ENCODE peak calls at places on chromosomes 5 and 9, in ten cellular contexts. Y is left ventricle myocardium inferior; P is psoas muscle; O is lung; W is body of pancreas; V is transverse colon; C is heart right ventricle; E is Peyer's patch; T is naive thymus-derived CD4-positive, alpha-beta T cell; U is tibial artery. M is an unnamed sample.

GRCh38 chr9:114906922-114907571 is 23.3 kb downstream of the TNFSF8 start:
- DNase-seq in V (no peak), E (no peak), Y (no peak), O (no peak), T (no peak), C (no peak), W (no peak), P (no peak), U (no peak), M (no peak)

GRCh38 chr5:78964889-78965288 is 20.2 kb downstream of the ARSB start:
- DNase-seq in E (no peak), U (no peak), Y (no peak), V (no peak), T (no peak), P (no peak), W (no peak), O (no peak), C (no peak), M (no peak)

GRCh38 chr5:36502608-36503007 is 103.8 kb upstream of the SLC1A3 start:
- DNase-seq in W (no peak), C (no peak), P (no peak), U (no peak), V (no peak), O (no peak), Y (no peak), E (no peak), T (no peak), M (no peak)

GRCh38 chr5:159095218-159095617 is 4.5 kb downstream of the EBF1 start:
- DNase-seq in U (peak; percentile 77), T (no peak), E (no peak), P (peak; percentile 24), Y (no peak), V (no peak), W (no peak), C (peak; percentile 25), O (no peak), M (no peak)

GRCh38 chr5:36052542-36052941 is 14.1 kb downstream of the UGT3A2 start:
- DNase-seq in C (no peak), P (no peak), O (no peak), E (no peak), W (no peak), U (no peak), T (no peak), V (no peak), Y (no peak), M (no peak)

GRCh38 chr5:143059355-143059754 is 289.2 kb downstream of the ARHGAP26 start:
- DNase-seq in Y (no peak), C (no peak), W (no peak), V (no peak), U (no peak), E (no peak), O (no peak), P (no peak), T (no peak), M (no peak)

GRCh38 chr5:14143843-14144585 is 872 bp downstream of the TRIO start:
- DNase-seq in O (peak; percentile 49), C (peak; percentile 55), E (peak; percentile 72), T (peak; percentile 27), U (peak; percentile 75), V (peak; percentile 51), Y (peak; percentile 49), P (peak; percentile 61), W (peak; percentile 52), M (peak; percentile 60)

GRCh38 chr5:78336698-78337097 is 23.7 kb upstream of the SCAMP1 start:
- DNase-seq in E (no peak), P (no peak), O (no peak), Y (no peak), V (no peak), T (no peak), U (no peak), C (no peak), W (no peak), M (no peak)

DNA sequence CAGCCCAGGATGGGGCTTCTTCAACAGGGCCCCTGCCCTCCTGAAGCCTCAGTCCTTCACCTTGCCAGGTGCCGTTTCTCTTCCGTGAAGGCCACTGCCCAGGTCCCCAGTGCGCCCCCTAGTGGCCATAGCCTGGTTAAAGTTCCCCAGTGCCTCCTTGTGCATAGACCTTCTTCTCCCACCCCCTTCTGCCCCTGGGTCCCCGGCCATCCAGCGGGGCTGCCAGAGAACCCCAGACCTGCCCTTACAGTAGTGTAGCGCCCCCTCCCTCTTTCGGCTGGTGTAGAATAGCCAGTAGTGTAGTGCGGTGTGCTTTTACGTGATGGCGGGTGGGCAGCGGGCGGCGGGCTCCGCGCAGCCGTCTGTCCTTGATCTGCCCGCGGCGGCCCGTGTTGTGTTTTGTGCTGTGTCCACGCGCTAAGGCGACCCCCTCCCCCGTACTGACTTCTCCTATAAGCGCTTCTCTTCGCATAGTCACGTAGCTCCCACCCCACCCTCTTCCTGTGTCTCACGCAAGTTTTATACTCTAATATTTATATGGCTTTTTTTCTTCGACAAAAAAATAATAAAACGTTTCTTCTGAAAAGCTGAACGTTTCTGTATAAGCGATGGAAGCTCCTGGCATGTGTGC is 23.6 kb downstream of the PCDHGC5 start:
- DNase-seq in U (peak; percentile 92), W (peak; percentile 93), V (peak; percentile 90), O (peak; percentile 90), Y (peak; percentile 84), P (peak; percentile 87), T (peak; percentile 73), E (peak; percentile 95), C (peak; percentile 83), M (peak; percentile 86)
- H3K4me1 ChIP-seq in U (peaks cover 49% of the 10 kb centered on the region), W (peaks cover 24% of the 10 kb centered on the region), V (peaks cover 43% of the 10 kb centered on the region), O (peaks cover 14% of the 10 kb centered on the region), Y (peaks cover 85% of the 10 kb centered on the region), P (peaks cover 60% of the 10 kb centered on the region), T (no peaks in the 10 kb centered on the region), E (peaks cover 17% of the 10 kb centered on the region), C (peaks cover 85% of the 10 kb centered on the region), M (no peaks in the 10 kb centered on the region)

GRCh38 chr9:36143242-36143641 is 6.7 kb downstream of the GLIPR2 start:
- DNase-seq in E (no peak), C (no peak), Y (no peak), P (no peak), O (no peak), W (no peak), U (peak; percentile 74), T (no peak), V (no peak), M (no peak)

GRCh38 chr9:36142510-36143161 is 6.1 kb downstream of the GLIPR2 start:
- DNase-seq in C (peak; percentile 28), W (no peak), O (no peak), T (no peak), U (no peak), E (no peak), P (no peak), V (peak; percentile 42), Y (no peak), M (no peak)

GRCh38 chr9:36141288-36141687 is 4.8 kb downstream of the GLIPR2 start:
- DNase-seq in O (no peak), V (no peak), W (no peak), E (no peak), Y (no peak), T (no peak), C (no peak), P (no peak), U (no peak), M (no peak)

GRCh38 chr9:36140086-36141084 is 3.9 kb downstream of the GLIPR2 start:
- DNase-seq in E (no peak), T (peak; percentile 54), U (no peak), O (no peak), P (no peak), W (no peak), C (no peak), V (no peak), Y (no peak), M (no peak)

GRCh38 chr9:36141761-36142160 is 5.2 kb downstream of the GLIPR2 start:
- DNase-seq in P (no peak), O (no peak), E (no peak), T (no peak), U (no peak), V (no peak), Y (no peak), W (no peak), C (no peak), M (no peak)
- H3K4me1 ChIP-seq in P (peaks cover 8% of the 10 kb centered on the region), O (no peaks in the 10 kb centered on the region), E (peaks cover 67% of the 10 kb centered on the region), T (peaks cover 86% of the 10 kb centered on the region), U (peaks cover 22% of the 10 kb centered on the region), V (peaks cover 84% of the 10 kb centered on the region), Y (peaks cover 42% of the 10 kb centered on the region), W (peaks cover 8% of the 10 kb centered on the region), C (peaks cover 59% of the 10 kb centered on the region), M (peaks cover 67% of the 10 kb centered on the region)

DNA sequence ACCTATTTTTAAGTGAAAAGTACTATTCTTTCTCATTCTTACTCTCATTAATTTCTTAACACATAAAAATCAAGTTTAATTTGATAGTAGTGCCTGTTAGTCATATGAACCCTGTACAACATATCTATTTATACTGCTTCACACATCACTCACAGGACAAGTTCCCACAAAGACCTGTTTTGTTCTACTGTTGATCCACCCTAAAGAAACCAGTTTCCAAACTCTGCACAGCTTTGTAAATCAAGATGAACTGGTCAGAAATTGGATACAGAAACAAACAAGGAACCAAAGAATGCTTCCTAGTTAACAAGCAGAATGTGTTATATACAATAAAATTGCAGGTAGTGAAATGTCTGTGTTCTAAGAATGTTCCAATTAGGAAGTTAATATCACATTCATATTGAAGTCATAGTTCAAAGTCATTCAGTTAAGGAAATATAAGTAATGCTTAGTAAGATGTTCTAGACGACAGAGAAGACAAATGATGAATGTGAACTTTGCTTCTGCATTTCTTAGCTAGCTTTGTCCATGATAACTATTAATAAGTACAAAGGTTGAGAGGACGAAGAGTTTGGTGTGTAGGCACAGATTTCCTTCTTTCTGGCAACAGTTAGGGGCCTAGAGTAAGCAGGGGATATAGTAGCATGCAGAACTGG is 33.4 kb downstream of the C9orf85 start:
- DNase-seq in E (no peak), O (no peak), T (no peak), C (no peak), U (no peak), W (no peak), Y (no peak), P (no peak), V (no peak), M (no peak)
- H3K4me1 ChIP-seq in E (no peaks in the 10 kb centered on the region), O (peaks cover 7% of the 10 kb centered on the region), T (no peaks in the 10 kb centered on the region), C (peaks cover 36% of the 10 kb centered on the region), U (no peaks in the 10 kb centered on the region), W (no peaks in the 10 kb centered on the region), Y (peaks cover 42% of the 10 kb centered on the region), P (peaks cover 38% of the 10 kb centered on the region), V (peaks cover 7% of the 10 kb centered on the region), M (no peaks in the 10 kb centered on the region)

GRCh38 chr9:123090956-123091355 is 57.5 kb downstream of the GPR21 start:
- DNase-seq in P (no peak), Y (no peak), V (no peak), E (no peak), C (no peak), O (no peak), U (no peak), W (no peak), T (no peak), M (no peak)

GRCh38 chr9:123089790-123090189 is 56.3 kb downstream of the GPR21 start:
- DNase-seq in E (no peak), Y (no peak), W (no peak), V (no peak), T (no peak), C (no peak), U (no peak), O (no peak), P (no peak), M (no peak)

GRCh38 chr9:123087359-123087888 is 54.0 kb downstream of the GPR21 start:
- DNase-seq in T (no peak), O (no peak), E (no peak), V (no peak), C (no peak), W (no peak), Y (peak; percentile 31), U (no peak), P (no peak), M (no peak)

GRCh38 chr9:123090198-123090896 is 56.9 kb downstream of the GPR21 start:
- DNase-seq in U (no peak), Y (no peak), E (no peak), W (no peak), T (no peak), V (no peak), P (no peak), C (no peak), O (no peak), M (no peak)

GRCh38 chr9:123089040-123089439 is 55.6 kb downstream of the GPR21 start:
- DNase-seq in V (no peak), Y (no peak), W (no peak), E (no peak), O (no peak), C (no peak), T (no peak), P (no peak), U (no peak), M (no peak)
- H3K4me1 ChIP-seq in V (no peaks in the 10 kb centered on the region), Y (peaks cover 17% of the 10 kb centered on the region), W (no peaks in the 10 kb centered on the region), E (no peaks in the 10 kb centered on the region), O (peaks cover 7% of the 10 kb centered on the region), C (no peaks in the 10 kb centered on the region), T (no peaks in the 10 kb centered on the region), P (no peaks in the 10 kb centered on the region), U (no peaks in the 10 kb centered on the region), M (no peaks in the 10 kb centered on the region)